ENCODE peak calls at places on chromosomes 1 and 21, in seven cellular contexts. G is progenitor cell of endocrine pancreas; T is endothelial cell; D is activated T-cell treated with anti-CD3 and anti-CD28 coated beads, Interleukin-2, amount 50 U/mL, for 72 hours; U is DMS153; X is globus pallidus; R is iPS-NIHi11. Z is an unnamed sample.
A peak's percentile ranks its signal among the peaks of the same experiment; 100 is the strongest.

GRCh38 chr1:232620356-232620841 is 9.5 kb downstream of the SIPA1L2 start:
- DNase-seq in X (peak; percentile 76), D (no peak), G (no peak), U (peak; percentile 68), T (no peak), R (peak; percentile 22), Z (peak; percentile 79)

GRCh38 chr1:72018562-72018961 is 263.8 kb downstream of the NEGR1 start:
- DNase-seq in R (peak; percentile 14), D (no peak), T (no peak), U (no peak), G (no peak), X (no peak), Z (no peak)

GRCh38 chr1:10628685-10629084 is 153.9 kb downstream of the PEX14 start:
- DNase-seq in R (no peak), U (no peak), X (no peak), T (no peak), G (no peak), D (no peak), Z (no peak)

GRCh38 chr1:162500805-162501204 is 3.2 kb downstream of the UHMK1 start:
- DNase-seq in G (no peak), X (no peak), R (no peak), T (no peak), D (no peak), U (no peak), Z (no peak)

GRCh38 chr1:201173736-201174135 is 16.9 kb upstream of the IGFN1 start:
- DNase-seq in U (no peak), X (no peak), R (no peak), G (no peak), T (no peak), D (no peak), Z (no peak)

GRCh38 chr1:198656500-198656932 is 17.7 kb downstream of the PTPRC start:
- DNase-seq in U (peak; percentile 7), T (no peak), D (peak; percentile 62), X (no peak), G (no peak), R (no peak), Z (no peak)

GRCh38 chr21:45257673-45258341 is 29.9 kb downstream of the POFUT2 start:
- DNase-seq in U (no peak), T (no peak), R (no peak), X (no peak), D (no peak), G (peak; percentile 8), Z (no peak)

GRCh38 chr1:229234870-229235472 is 35.9 kb upstream of the RAB4A start:
- DNase-seq in D (no peak), X (no peak), R (no peak), T (no peak), G (no peak), U (no peak), Z (no peak)

GRCh38 chr1:211648336-211648735 is 27.1 kb downstream of the NEK2 start:
- DNase-seq in D (no peak), R (no peak), U (no peak), G (no peak), X (no peak), T (no peak), Z (no peak)

GRCh38 chr21:41217656-41218380 is 49.9 kb downstream of the BACE2 start:
- DNase-seq in X (no peak), U (no peak), T (no peak), D (no peak), R (peak; percentile 49), G (no peak), Z (no peak)

GRCh38 chr1:39685071-39685470 is 6.2 kb downstream of the HPCAL4 start:
- DNase-seq in R (no peak), G (no peak), U (no peak), T (no peak), D (no peak), X (no peak), Z (peak; percentile 99)

GRCh38 chr1:99502400-99502799 is 143.5 kb upstream of the PALMD start:
- DNase-seq in X (no peak), R (no peak), G (no peak), D (no peak), T (no peak), U (no peak), Z (no peak)

GRCh38 chr1:224880593-224881307 is 48.7 kb upstream of the DNAH14 start:
- DNase-seq in G (no peak), D (no peak), X (no peak), R (peak; percentile 67), T (peak; percentile 23), U (no peak), Z (no peak)

GRCh38 chr1:84833198-84833597 is 59.8 kb downstream of the LPAR3 start:
- DNase-seq in T (no peak), D (no peak), U (no peak), R (no peak), X (no peak), G (no peak), Z (no peak)

GRCh38 chr1:152141971-152142584 is 16.9 kb downstream of the RPTN start:
- DNase-seq in R (peak; percentile 8), X (peak; percentile 51), D (peak; percentile 6), G (no peak), U (peak; percentile 21), T (peak; percentile 61), Z (peak; percentile 33)

GRCh38 chr1:65527672-65528071 is 107.2 kb downstream of the LEPR start:
- DNase-seq in X (no peak), G (no peak), T (no peak), D (no peak), R (no peak), U (no peak), Z (peak; percentile 6)

GRCh38 chr1:60989745-60990718 is 92.3 kb upstream of the NFIA start:
- DNase-seq in G (no peak), D (no peak), R (no peak), U (no peak), T (no peak), X (no peak), Z (no peak)

GRCh38 chr1:160827418-160827817 is 31.4 kb downstream of the LY9 start:
- DNase-seq in D (no peak), G (no peak), X (no peak), U (no peak), R (no peak), T (no peak), Z (no peak)

GRCh38 chr1:32766328-32766972 is 50.7 kb downstream of the YARS1 start:
- DNase-seq in G (no peak), U (no peak), D (no peak), X (no peak), T (no peak), R (no peak), Z (no peak)

GRCh38 chr1:182087304-182087703 is 25.8 kb upstream of the ZNF648 start:
- DNase-seq in T (no peak), D (no peak), G (no peak), R (no peak), U (no peak), X (no peak), Z (no peak)

GRCh38 chr21:37257967-37258877 is 8.9 kb downstream of the VPS26C start:
- DNase-seq in D (peak; percentile 83), T (peak; percentile 49), G (peak; percentile 59), R (peak; percentile 64), U (peak; percentile 52), X (peak; percentile 47), Z (peak; percentile 69)

GRCh38 chr1:63352736-63353135 is 14.7 kb upstream of the ALG6 start:
- DNase-seq in G (no peak), U (no peak), T (no peak), R (no peak), D (no peak), X (no peak), Z (no peak)

GRCh38 chr21:46426313-46427046 is 32.2 kb upstream of the DIP2A start:
- DNase-seq in U (no peak), G (no peak), D (no peak), T (no peak), X (no peak), R (no peak), Z (no peak)

GRCh38 chr1:112172294-112172882 is 182.9 kb upstream of the KCND3 start:
- DNase-seq in T (peak; percentile 73), R (peak; percentile 77), G (peak; percentile 59), X (peak; percentile 3), D (no peak), U (no peak), Z (no peak)

GRCh38 chr21:39660596-39660995 is 47.9 kb downstream of the B3GALT5 start:
- DNase-seq in D (no peak), R (no peak), U (peak; percentile 67), T (peak; percentile 52), G (no peak), X (no peak), Z (no peak)

GRCh38 chr1:171814692-171815091 is 26.6 kb upstream of the DNM3 start:
- DNase-seq in U (no peak), D (no peak), G (no peak), X (no peak), T (no peak), R (no peak), Z (no peak)

Z was measured in NCI-H1694 treated with DMSO at 0.1 percent for 48 hours.